ENCODE peak calls at places on chromosomes 3 and 15, in seven cellular contexts. A is skeletal muscle cell; I is naive thymus-derived CD8-positive, alpha-beta T cell; B is caudate nucleus; Q is NCI-H2029 treated with DMSO at 0.1 percent for 48 hours; E is Kasumi-1; U is KG1. C is an unnamed sample.

GRCh38 chr15:93087825-93088199 is 1.2 kb downstream of the RGMA start:
- DNase-seq in A (no peak), I (peak), B (no peak), Q (peak), E (peak), U (peak), C (no peak)

GRCh38 chr15:99202176-99202552 is 47.2 kb downstream of the TTC23 start:
- DNase-seq in A (no peak), I (no peak), B (no peak), Q (no peak), E (no peak), U (no peak), C (no peak)

GRCh38 chr15:43943511-43943910 is 116.7 kb downstream of the WDR76 start:
- DNase-seq in A (no peak), I (no peak), B (no peak), Q (no peak), E (no peak), U (no peak), C (no peak)

GRCh38 chr3:106343841-106344240 is 475.0 kb upstream of the CBLB start:
- DNase-seq in A (no peak), I (no peak), B (no peak), Q (no peak), E (no peak), U (no peak), C (no peak)

GRCh38 chr15:73633111-73633990 is at the start of gene NPTN:
- DNase-seq in A (peak), I (peak), B (peak), Q (peak), E (peak), U (peak), C (peak)

GRCh38 chr3:117735481-117736101 is 1026.0 kb downstream of the TUSC7 start:
- DNase-seq in A (peak), I (no peak), B (no peak), Q (no peak), E (no peak), U (no peak), C (peak)

GRCh38 chr15:53513431-53513830 is 246.0 kb downstream of the WDR72 start:
- DNase-seq in A (no peak), I (no peak), B (no peak), Q (no peak), E (no peak), U (no peak), C (no peak)

GRCh38 chr15:33182278-33182905 is 12.1 kb downstream of the FMN1 start:
- DNase-seq in A (no peak), I (no peak), B (no peak), Q (no peak), E (no peak), U (no peak), C (no peak)

GRCh38 chr3:116270053-116270452 is 175.2 kb downstream of the LSAMP start:
- DNase-seq in A (no peak), I (no peak), B (no peak), Q (no peak), E (no peak), U (no peak), C (no peak)

GRCh38 chr3:133506215-133506901 is 67.1 kb upstream of the CDV3 start:
- DNase-seq in A (no peak), I (peak), B (no peak), Q (no peak), E (no peak), U (no peak), C (no peak)

GRCh38 chr3:75180945-75181298 is 483.2 kb upstream of the FRG2C start:
- DNase-seq in A (no peak), I (no peak), B (no peak), Q (no peak), E (no peak), U (no peak), C (no peak)

GRCh38 chr3:149471991-149472390 is 2.5 kb upstream of the TM4SF4 start:
- DNase-seq in A (no peak), I (no peak), B (no peak), Q (no peak), E (no peak), U (no peak), C (no peak)